ENCODE peak calls at places on chromosomes 11 and 22, in nine cellular contexts. One of them, this sample, is unnamed.

GRCh38 chr11:3616721-3617460 is 24.9 kb downstream of the ART5 start:
- DNase-seq in esophagus squamous epithelium: no peak
- DNase-seq in fibroblast of mammary gland: no peak
- DNase-seq in stomach: no peak
- DNase-seq in Peyer's patch: no peak
- DNase-seq in right lobe of liver: no peak
- DNase-seq in adrenal gland: no peak
- DNase-seq in pancreas: no peak
- DNase-seq in HL-60: no peak
- DNase-seq in this sample: no peak

GRCh38 chr11:130786987-130787688 is 129.1 kb downstream of the SNX19 start:
- DNase-seq in fibroblast of mammary gland: no peak
- DNase-seq in right lobe of liver: no peak
- DNase-seq in stomach: no peak
- DNase-seq in Peyer's patch: no peak
- DNase-seq in pancreas: no peak
- DNase-seq in adrenal gland: no peak
- DNase-seq in esophagus squamous epithelium: no peak
- DNase-seq in HL-60: no peak
- DNase-seq in this sample: no peak

GRCh38 chr11:12192796-12193514 is 82.6 kb downstream of the MICAL2 start:
- DNase-seq in stomach: no peak
- DNase-seq in right lobe of liver: no peak
- DNase-seq in adrenal gland: no peak
- DNase-seq in Peyer's patch: no peak
- DNase-seq in HL-60: no peak
- DNase-seq in fibroblast of mammary gland: no peak
- DNase-seq in pancreas: no peak
- DNase-seq in esophagus squamous epithelium: no peak
- DNase-seq in this sample: no peak

GRCh38 chr11:66045177-66045639 is 3.8 kb downstream of the GAL3ST3 start:
- DNase-seq in fibroblast of mammary gland: peak
- DNase-seq in HL-60: peak
- DNase-seq in esophagus squamous epithelium: no peak
- DNase-seq in right lobe of liver: peak
- DNase-seq in adrenal gland: peak
- DNase-seq in Peyer's patch: peak
- DNase-seq in pancreas: peak
- DNase-seq in stomach: peak
- DNase-seq in this sample: peak

GRCh38 chr11:116281173-116282160 is 491.3 kb downstream of the BUD13 start:
- DNase-seq in fibroblast of mammary gland: no peak
- DNase-seq in HL-60: no peak
- DNase-seq in right lobe of liver: no peak
- DNase-seq in adrenal gland: no peak
- DNase-seq in pancreas: no peak
- DNase-seq in Peyer's patch: no peak
- DNase-seq in stomach: no peak
- DNase-seq in esophagus squamous epithelium: no peak
- DNase-seq in this sample: no peak

GRCh38 chr22:29780220-29780619 is 13.1 kb downstream of the UQCR10 start:
- DNase-seq in esophagus squamous epithelium: no peak
- DNase-seq in pancreas: no peak
- DNase-seq in fibroblast of mammary gland: no peak
- DNase-seq in Peyer's patch: no peak
- DNase-seq in HL-60: no peak
- DNase-seq in adrenal gland: no peak
- DNase-seq in stomach: no peak
- DNase-seq in right lobe of liver: no peak
- DNase-seq in this sample: no peak

GRCh38 chr22:44919691-44920090 is 90.1 kb downstream of the PHF21B start:
- DNase-seq in esophagus squamous epithelium: no peak
- DNase-seq in pancreas: no peak
- DNase-seq in right lobe of liver: no peak
- DNase-seq in HL-60: no peak
- DNase-seq in adrenal gland: no peak
- DNase-seq in Peyer's patch: no peak
- DNase-seq in fibroblast of mammary gland: no peak
- DNase-seq in stomach: no peak
- DNase-seq in this sample: no peak

GRCh38 chr11:43644626-43645299 is 35.8 kb upstream of the HSD17B12 start:
- DNase-seq in esophagus squamous epithelium: no peak
- DNase-seq in Peyer's patch: no peak
- DNase-seq in right lobe of liver: no peak
- DNase-seq in pancreas: no peak
- DNase-seq in adrenal gland: no peak
- DNase-seq in stomach: no peak
- DNase-seq in fibroblast of mammary gland: peak
- DNase-seq in HL-60: peak
- DNase-seq in this sample: no peak

GRCh38 chr11:105573091-105573490 is 36.8 kb upstream of the GRIA4 start:
- DNase-seq in HL-60: no peak
- DNase-seq in stomach: no peak
- DNase-seq in right lobe of liver: no peak
- DNase-seq in esophagus squamous epithelium: no peak
- DNase-seq in Peyer's patch: no peak
- DNase-seq in pancreas: no peak
- DNase-seq in adrenal gland: no peak
- DNase-seq in fibroblast of mammary gland: no peak
- DNase-seq in this sample: no peak

DNA sequence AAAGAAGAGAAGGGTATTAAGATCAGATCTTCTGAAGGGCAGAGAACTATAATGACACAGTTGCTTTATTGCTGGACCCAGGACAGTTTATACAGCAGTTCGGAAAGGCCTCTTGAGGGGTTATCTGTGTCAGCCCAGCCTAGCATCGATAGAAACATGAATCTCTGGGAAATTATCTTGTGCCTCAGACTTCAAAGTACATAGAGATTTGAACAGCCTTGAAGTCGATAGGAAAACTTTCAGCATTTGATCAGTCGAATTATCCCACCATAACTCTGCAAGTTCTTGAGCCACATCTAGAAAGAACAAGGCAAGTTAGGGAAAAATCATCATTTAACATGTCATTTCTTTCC is 2.5 kb upstream of the LMO2 start:
- DNase-seq in adrenal gland: no peak
- DNase-seq in pancreas: no peak
- DNase-seq in HL-60: no peak
- DNase-seq in right lobe of liver: no peak
- DNase-seq in stomach: no peak
- DNase-seq in esophagus squamous epithelium: no peak
- DNase-seq in Peyer's patch: no peak
- DNase-seq in fibroblast of mammary gland: no peak
- DNase-seq in this sample: no peak
- H3K4me3 ChIP-seq in adrenal gland: peak
- H3K4me3 ChIP-seq in pancreas: no peak
- H3K4me3 ChIP-seq in HL-60: peak
- H3K4me3 ChIP-seq in right lobe of liver: no peak
- H3K4me3 ChIP-seq in stomach: no peak
- H3K4me3 ChIP-seq in esophagus squamous epithelium: no peak
- H3K4me3 ChIP-seq in Peyer's patch: peak
- H3K4me3 ChIP-seq in fibroblast of mammary gland: no peak
- H3K4me3 ChIP-seq in this sample: no peak

GRCh38 chr11:122983438-122984185 is 2.0 kb upstream of the BSX start:
- DNase-seq in fibroblast of mammary gland: no peak
- DNase-seq in pancreas: no peak
- DNase-seq in HL-60: no peak
- DNase-seq in esophagus squamous epithelium: no peak
- DNase-seq in Peyer's patch: no peak
- DNase-seq in stomach: no peak
- DNase-seq in adrenal gland: no peak
- DNase-seq in right lobe of liver: no peak
- DNase-seq in this sample: no peak
- H3K4me3 ChIP-seq in fibroblast of mammary gland: peak
- H3K4me3 ChIP-seq in pancreas: peak
- H3K4me3 ChIP-seq in HL-60: no peak
- H3K4me3 ChIP-seq in esophagus squamous epithelium: peak
- H3K4me3 ChIP-seq in Peyer's patch: no peak
- H3K4me3 ChIP-seq in stomach: peak
- H3K4me3 ChIP-seq in adrenal gland: peak
- H3K4me3 ChIP-seq in right lobe of liver: peak
- H3K4me3 ChIP-seq in this sample: no peak

GRCh38 chr11:74683941-74684481 is 47.2 kb downstream of the CHRDL2 start:
- DNase-seq in right lobe of liver: no peak
- DNase-seq in fibroblast of mammary gland: peak
- DNase-seq in HL-60: no peak
- DNase-seq in Peyer's patch: peak
- DNase-seq in pancreas: peak
- DNase-seq in stomach: no peak
- DNase-seq in adrenal gland: no peak
- DNase-seq in esophagus squamous epithelium: no peak
- DNase-seq in this sample: peak

GRCh38 chr11:74683279-74683871 is 47.9 kb downstream of the CHRDL2 start:
- DNase-seq in pancreas: peak
- DNase-seq in right lobe of liver: no peak
- DNase-seq in esophagus squamous epithelium: no peak
- DNase-seq in Peyer's patch: peak
- DNase-seq in HL-60: no peak
- DNase-seq in stomach: peak
- DNase-seq in fibroblast of mammary gland: no peak
- DNase-seq in adrenal gland: peak
- DNase-seq in this sample: no peak

GRCh38 chr11:74681686-74682651 is 49.3 kb downstream of the CHRDL2 start:
- DNase-seq in adrenal gland: no peak
- DNase-seq in esophagus squamous epithelium: no peak
- DNase-seq in pancreas: peak
- DNase-seq in right lobe of liver: peak
- DNase-seq in stomach: peak
- DNase-seq in fibroblast of mammary gland: no peak
- DNase-seq in Peyer's patch: no peak
- DNase-seq in HL-60: no peak
- DNase-seq in this sample: no peak

GRCh38 chr11:74684661-74685060 is 46.6 kb downstream of the CHRDL2 start:
- DNase-seq in esophagus squamous epithelium: no peak
- DNase-seq in stomach: no peak
- DNase-seq in right lobe of liver: no peak
- DNase-seq in adrenal gland: no peak
- DNase-seq in HL-60: no peak
- DNase-seq in fibroblast of mammary gland: no peak
- DNase-seq in pancreas: peak
- DNase-seq in Peyer's patch: peak
- DNase-seq in this sample: peak

DNA sequence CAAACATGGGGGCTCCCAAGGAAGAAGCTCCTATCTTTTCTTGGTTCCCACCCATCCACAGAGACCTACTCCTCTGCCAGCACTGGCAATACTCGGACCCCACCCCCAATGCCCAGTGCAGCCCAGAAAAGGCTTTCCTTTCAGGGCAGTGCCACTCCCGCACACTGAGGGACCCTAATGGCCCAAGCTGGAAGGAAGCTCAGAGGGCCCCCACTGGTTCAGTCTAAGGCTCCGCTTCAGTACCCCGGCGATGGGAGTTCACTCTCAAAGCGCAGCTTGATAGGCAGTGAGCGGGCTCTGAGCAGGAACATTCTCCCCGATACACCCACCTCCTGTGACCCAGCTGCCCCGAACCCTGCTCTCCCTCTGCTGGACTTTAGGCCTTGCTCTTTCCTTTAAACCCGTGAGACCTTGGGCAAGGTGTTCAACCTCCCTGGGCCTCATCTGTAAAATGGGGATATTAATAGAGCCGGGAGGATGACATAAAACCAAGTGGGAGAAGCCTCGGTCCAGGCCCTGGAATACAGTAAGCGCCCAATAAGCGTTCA is 48.4 kb downstream of the CHRDL2 start:
- DNase-seq in adrenal gland: no peak
- DNase-seq in fibroblast of mammary gland: no peak
- DNase-seq in stomach: no peak
- DNase-seq in esophagus squamous epithelium: no peak
- DNase-seq in pancreas: peak
- DNase-seq in HL-60: no peak
- DNase-seq in Peyer's patch: peak
- DNase-seq in right lobe of liver: no peak
- DNase-seq in this sample: peak
- H3K4me3 ChIP-seq in adrenal gland: peak
- H3K4me3 ChIP-seq in fibroblast of mammary gland: no peak
- H3K4me3 ChIP-seq in stomach: peak
- H3K4me3 ChIP-seq in esophagus squamous epithelium: peak
- H3K4me3 ChIP-seq in pancreas: peak
- H3K4me3 ChIP-seq in HL-60: no peak
- H3K4me3 ChIP-seq in Peyer's patch: peak
- H3K4me3 ChIP-seq in right lobe of liver: peak
- H3K4me3 ChIP-seq in this sample: no peak

DNA sequence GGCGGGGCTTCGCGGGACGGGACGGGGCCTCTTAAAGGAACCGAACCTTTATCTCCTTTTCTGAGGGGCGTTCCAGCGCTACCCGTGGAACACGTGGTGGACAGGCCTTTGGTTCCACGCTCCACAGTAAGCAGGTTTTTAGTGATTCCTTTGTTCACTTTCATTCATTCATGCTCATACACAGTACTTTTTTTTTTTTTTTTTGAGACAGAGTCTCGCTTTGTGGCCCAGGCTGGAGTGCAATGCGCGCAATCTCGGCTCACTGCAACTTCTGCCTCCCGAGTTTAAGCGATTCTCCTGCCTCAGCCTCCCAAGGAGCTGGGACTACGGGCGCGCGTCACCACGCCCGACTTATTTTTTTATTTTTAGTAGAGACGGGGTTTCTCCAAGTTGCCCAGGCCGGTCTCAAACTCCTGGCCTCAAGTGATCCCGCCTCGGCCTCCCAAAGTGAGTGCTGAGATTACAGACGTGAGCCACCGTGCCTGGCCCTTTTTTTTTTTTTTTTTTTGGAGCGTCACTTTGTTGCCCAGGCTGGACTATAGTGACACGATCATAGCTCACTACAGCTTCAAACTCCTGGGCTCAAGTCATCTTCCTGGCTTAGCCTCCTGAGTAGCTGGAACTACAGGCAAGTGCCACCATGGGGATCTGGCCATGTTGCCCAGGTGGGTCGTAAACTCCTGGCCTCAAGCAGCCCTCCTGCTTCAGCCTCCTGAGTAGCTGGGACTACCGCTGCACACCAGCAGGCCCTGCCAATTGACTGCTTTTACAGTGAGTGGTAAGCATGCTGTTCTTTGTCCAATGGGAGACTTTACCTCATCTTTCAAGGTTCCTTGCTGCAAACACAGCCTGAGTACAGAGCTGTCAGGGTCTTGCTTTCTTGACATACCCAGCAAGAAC is 479 bp upstream of the CENPM start:
- DNase-seq in stomach: no peak
- DNase-seq in fibroblast of mammary gland: no peak
- DNase-seq in right lobe of liver: no peak
- DNase-seq in HL-60: no peak
- DNase-seq in Peyer's patch: no peak
- DNase-seq in adrenal gland: no peak
- DNase-seq in pancreas: no peak
- DNase-seq in esophagus squamous epithelium: no peak
- DNase-seq in this sample: no peak
- H3K4me3 ChIP-seq in stomach: peak
- H3K4me3 ChIP-seq in fibroblast of mammary gland: peak
- H3K4me3 ChIP-seq in right lobe of liver: peak
- H3K4me3 ChIP-seq in HL-60: peak
- H3K4me3 ChIP-seq in Peyer's patch: peak
- H3K4me3 ChIP-seq in adrenal gland: peak
- H3K4me3 ChIP-seq in pancreas: peak
- H3K4me3 ChIP-seq in esophagus squamous epithelium: peak
- H3K4me3 ChIP-seq in this sample: peak